ENCODE peak calls at places on chromosome 12, in ten cellular contexts. A is GM12865; J is left lobe of liver; F is frontal cortex; U is stimulated activated CD8-positive, alpha-beta memory T cell treated with anti-CD3 and anti-CD28 coated beads, Interleukin-2, amount 100 ng/mL, for 1 hour; B is lung microvascular endothelial cell; P is stimulated activated CD4-positive, alpha-beta T cell treated with anti-CD3 and anti-CD28 coated beads, Interleukin-2, amount 100 ng/mL, for 24 hours; T is B cell; D is HuH-7; G is T-helper 1 cell. X is an unnamed sample.

GRCh38 chr12:77384941-77385340 is 319.6 kb upstream of the E2F7 start:
- DNase-seq in J (no peak), D (no peak), A (no peak), T (no peak), G (no peak), F (no peak), B (no peak), P (no peak), U (no peak), X (no peak)

GRCh38 chr12:87365423-87365822 is 663.8 kb downstream of the C12orf50 start:
- DNase-seq in G (no peak), U (no peak), A (no peak), T (no peak), D (no peak), F (no peak), B (no peak), P (no peak), J (no peak), X (no peak)

GRCh38 chr12:32566663-32567634 is 112.2 kb upstream of the DNM1L start:
- DNase-seq in U (no peak), P (no peak), D (no peak), F (no peak), A (no peak), T (no peak), J (no peak), G (no peak), B (peak; percentile 4), X (no peak)

GRCh38 chr12:116204785-116205184 is 72.7 kb downstream of the MED13L start:
- DNase-seq in T (no peak), D (no peak), A (no peak), U (no peak), J (no peak), P (no peak), G (no peak), F (no peak), B (no peak), X (no peak)

GRCh38 chr12:80053048-80053790 is 46.1 kb upstream of the OTOGL start:
- DNase-seq in A (no peak), F (peak; percentile 10), J (no peak), B (peak; percentile 62), U (no peak), D (no peak), P (no peak), T (no peak), G (no peak), X (no peak)

GRCh38 chr12:127881371-127882140 is 385.4 kb upstream of the TMEM132C start:
- DNase-seq in A (no peak), J (no peak), P (no peak), U (no peak), G (no peak), B (no peak), F (no peak), T (no peak), D (no peak), X (no peak)

GRCh38 chr12:20434993-20435392 is 66.7 kb downstream of the PDE3A start:
- DNase-seq in T (no peak), P (no peak), U (no peak), J (no peak), F (no peak), A (no peak), D (no peak), G (no peak), B (no peak), X (no peak)

GRCh38 chr12:45543887-45544286 is 185.6 kb upstream of the ARID2 start:
- DNase-seq in F (peak; percentile 49), D (peak; percentile 78), T (peak; percentile 80), J (peak; percentile 52), P (peak; percentile 37), A (peak; percentile 90), B (peak; percentile 82), G (peak; percentile 14), U (peak; percentile 7), X (no peak)

GRCh38 chr12:97075583-97076268 is 168.7 kb downstream of the NEDD1 start:
- DNase-seq in A (no peak), F (no peak), J (no peak), B (peak; percentile 46), P (no peak), G (no peak), D (no peak), U (no peak), T (no peak), X (no peak)

GRCh38 chr12:19474147-19474546 is 34.9 kb downstream of the AEBP2 start:
- DNase-seq in B (no peak), D (no peak), A (no peak), G (no peak), P (no peak), T (no peak), F (no peak), J (no peak), U (no peak), X (no peak)

GRCh38 chr12:132520421-132521199 is 30.7 kb downstream of the FBRSL1 start:
- DNase-seq in D (no peak), B (no peak), T (no peak), U (no peak), G (no peak), A (no peak), F (no peak), P (no peak), J (no peak), X (no peak)

GRCh38 chr12:17334784-17335183 is 728.8 kb upstream of the LMO3 start:
- DNase-seq in D (no peak), J (no peak), B (no peak), G (no peak), U (no peak), T (no peak), F (no peak), P (no peak), A (no peak), X (no peak)

GRCh38 chr12:96195845-96196451 is 1.8 kb downstream of the ELK3 start:
- DNase-seq in F (no peak), J (no peak), D (no peak), U (no peak), B (peak; percentile 69), T (peak; percentile 31), P (peak; percentile 70), G (peak; percentile 43), A (no peak), X (peak; percentile 42)

GRCh38 chr12:127770123-127770522 is 496.8 kb upstream of the TMEM132C start:
- DNase-seq in D (no peak), U (no peak), T (no peak), A (no peak), F (no peak), G (no peak), B (no peak), P (no peak), J (no peak), X (no peak)

GRCh38 chr12:50981319-50982239 is 29.2 kb downstream of the HIGD1C start:
- DNase-seq in G (no peak), D (no peak), P (no peak), J (no peak), T (no peak), B (peak; percentile 39), U (no peak), F (no peak), A (no peak), X (no peak)

GRCh38 chr12:27436768-27437167 is 9.8 kb upstream of the SMCO2 start:
- DNase-seq in P (no peak), G (no peak), D (no peak), A (no peak), J (no peak), U (no peak), B (no peak), F (no peak), T (no peak), X (no peak)

GRCh38 chr12:1933342-1933992 is 15.0 kb upstream of the CACNA2D4 start:
- DNase-seq in G (no peak), J (peak; percentile 19), B (no peak), D (no peak), A (peak; percentile 63), T (peak; percentile 35), U (no peak), F (no peak), P (peak; percentile 6), X (no peak)

GRCh38 chr12:76030378-76031080 is 1.0 kb downstream of the PHLDA1 start:
- DNase-seq in G (peak; percentile 23), F (peak; percentile 27), B (peak; percentile 55), U (no peak), A (peak; percentile 51), T (peak; percentile 46), J (peak; percentile 52), P (peak; percentile 64), D (peak; percentile 23), X (peak; percentile 39)

GRCh38 chr12:124904306-124905098 is 9.9 kb downstream of the UBC start:
- DNase-seq in D (no peak), B (peak; percentile 89), F (peak; percentile 84), J (peak; percentile 82), G (no peak), T (no peak), U (no peak), P (no peak), A (peak; percentile 70), X (peak; percentile 90)

GRCh38 chr12:31890295-31891285 is 68.6 kb upstream of the RESF1 start:
- DNase-seq in F (no peak), J (no peak), U (no peak), B (no peak), P (no peak), T (peak; percentile 37), G (no peak), D (no peak), A (peak; percentile 76), X (no peak)

GRCh38 chr12:4037747-4038312 is 164.6 kb upstream of the PARP11 start:
- DNase-seq in G (no peak), U (no peak), F (peak; percentile 48), T (no peak), P (no peak), J (no peak), A (no peak), B (peak; percentile 61), D (peak; percentile 40), X (peak; percentile 51)

GRCh38 chr12:105980048-105980447 is 158.7 kb downstream of the NUAK1 start:
- DNase-seq in U (no peak), T (no peak), J (no peak), F (no peak), B (no peak), P (no peak), A (no peak), G (no peak), D (no peak), X (no peak)

GRCh38 chr12:5768171-5768879 is 176.7 kb downstream of the ANO2 start:
- DNase-seq in A (no peak), F (no peak), G (no peak), D (no peak), U (no peak), J (no peak), T (no peak), P (no peak), B (peak; percentile 69), X (no peak)

GRCh38 chr12:126424696-126425095 is 1359.5 kb downstream of the AACS start:
- DNase-seq in G (no peak), F (no peak), B (no peak), P (no peak), J (no peak), A (no peak), T (no peak), U (no peak), D (no peak), X (no peak)

X was measured in right lobe of liver.